ENCODE peak calls at places on chromosomes 11 and 22, in four cellular contexts. Y, M, Q and X are unnamed samples.

GRCh38 chr11:105179542-105180278 is 40.1 kb upstream of the CARD18 start:
- DNase-seq in Y (no peak), M (no peak), Q (peak), X (no peak)

GRCh38 chr22:48306785-48307570 is 1520.7 kb downstream of the BRD1 start:
- DNase-seq in Y (no peak), Q (no peak), M (no peak), X (no peak)

GRCh38 chr11:86688398-86689179 is 16.2 kb upstream of the ME3 start:
- DNase-seq in M (no peak), Q (peak), Y (peak), X (no peak)

GRCh38 chr22:37672920-37673453 is 2.4 kb upstream of the LGALS1 start:
- DNase-seq in Q (no peak), M (no peak), Y (no peak), X (no peak)

GRCh38 chr11:82045748-82046457 is 687.8 kb downstream of the FAM181B start:
- DNase-seq in M (no peak), Q (no peak), Y (no peak), X (no peak)

GRCh38 chr11:120068114-120068573 is 69.8 kb downstream of the TRIM29 start:
- DNase-seq in Y (peak), Q (peak), M (no peak), X (no peak)

GRCh38 chr22:35972559-35972958 is 56.1 kb downstream of the RBFOX2 start:
- DNase-seq in Q (no peak), M (no peak), Y (no peak), X (no peak)

GRCh38 chr11:132648841-132649240 is 883.5 kb downstream of the OPCML start:
- DNase-seq in Y (peak), M (no peak), Q (no peak), X (no peak)

GRCh38 chr11:125069008-125069407 is 5.9 kb downstream of the SLC37A2 start:
- DNase-seq in M (no peak), Q (no peak), Y (no peak), X (no peak)

GRCh38 chr11:110095554-110095953 is 2.4 kb downstream of the ZC3H12C start:
- DNase-seq in Y (no peak), Q (no peak), M (no peak), X (no peak)

GRCh38 chr11:109048098-109048497 is 373.9 kb upstream of the C11orf87 start:
- DNase-seq in Y (no peak), Q (peak), M (no peak), X (no peak)

GRCh38 chr22:45092644-45093043 is 71.1 kb upstream of the NUP50 start:
- DNase-seq in M (no peak), Q (no peak), Y (no peak), X (no peak)

GRCh38 chr11:8333431-8334401 is 70.0 kb upstream of the LMO1 start:
- DNase-seq in M (peak), Q (no peak), Y (no peak), X (peak)

GRCh38 chr11:4610258-4610935 is 2.4 kb upstream of the TRIM68 start:
- DNase-seq in Y (no peak), M (no peak), Q (peak), X (no peak)

GRCh38 chr22:20000246-20001081 is 16.2 kb downstream of the ARVCF start:
- DNase-seq in Y (no peak), M (peak), Q (no peak), X (no peak)

GRCh38 chr11:47607380-47607779 is 13.2 kb upstream of the C1QTNF4 start:
- DNase-seq in Y (peak), M (no peak), Q (peak), X (no peak)

GRCh38 chr22:32475428-32476010 is 908 bp downstream of the FBXO7 start:
- DNase-seq in M (peak), Q (peak), Y (no peak), X (no peak)

GRCh38 chr22:46518542-46519325 is 18.7 kb downstream of the CELSR1 start:
- DNase-seq in M (no peak), Y (no peak), Q (no peak), X (no peak)

GRCh38 chr11:8779107-8779506 is 96.5 kb downstream of the RPL27A start:
- DNase-seq in Q (no peak), M (no peak), Y (no peak), X (no peak)

GRCh38 chr11:73951797-73952196 is 971 bp downstream of the DNAJB13 start:
- DNase-seq in Y (no peak), M (no peak), Q (no peak), X (no peak)

GRCh38 chr22:30435674-30436126 is 10.1 kb downstream of the MTFP1 start:
- DNase-seq in M (peak), Y (no peak), Q (no peak), X (no peak)

GRCh38 chr11:69700278-69701140 is 3.3 kb downstream of the FGF19 start:
- DNase-seq in Q (peak), M (peak), Y (no peak), X (no peak)

GRCh38 chr22:24437091-24437490 is 9.7 kb downstream of the ADORA2A start:
- DNase-seq in Q (no peak), Y (no peak), M (no peak), X (no peak)

DNA sequence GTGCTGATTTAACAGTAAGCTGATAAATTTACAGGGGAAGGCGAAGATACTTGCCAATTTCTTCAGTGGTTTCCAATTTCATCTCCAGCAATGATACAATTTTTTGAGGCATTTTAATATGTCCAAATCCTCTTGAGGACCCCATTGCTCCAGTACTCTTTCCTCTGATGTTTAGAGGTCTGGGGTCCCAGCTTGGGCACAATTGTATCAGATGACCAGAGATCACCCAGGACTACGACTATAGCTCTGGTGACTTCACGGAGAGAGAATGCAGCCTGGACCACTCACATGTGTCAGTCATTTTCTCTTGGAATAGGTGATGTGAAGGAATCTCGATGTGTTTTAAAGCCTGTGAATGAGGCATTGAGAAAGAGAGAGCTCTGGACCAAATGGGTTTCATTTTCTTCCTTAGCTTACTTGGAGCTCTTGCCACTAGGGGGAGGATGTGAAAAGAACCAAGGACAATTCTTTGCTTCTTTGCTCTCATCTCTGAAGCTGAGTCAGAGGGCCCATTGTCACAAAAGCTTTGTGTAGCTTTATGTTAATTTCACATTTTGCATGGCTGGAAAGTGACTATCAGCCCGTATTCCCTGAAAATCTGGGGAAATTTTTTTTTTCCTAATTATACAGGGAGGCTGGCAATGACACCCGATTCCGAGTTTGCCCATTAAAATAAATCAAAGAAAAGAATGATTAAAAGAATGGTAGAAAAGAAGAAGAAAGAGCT is 6.7 kb upstream of the CCDC90B start:
- DNase-seq in Q (peak), Y (no peak), M (no peak), X (no peak)
- TF ChIP-seq CTCF in Q (peak), Y (peak), M (peak), X (peak)

GRCh38 chr11:84425704-84426103 is 1139.5 kb upstream of the CCDC90B start:
- DNase-seq in M (no peak), Y (no peak), Q (no peak), X (no peak)
- TF ChIP-seq CTCF in M (no peak), Y (no peak), Q (no peak), X (no peak)

GRCh38 chr11:111765320-111765983 is 737 bp downstream of the PPP2R1B start:
- DNase-seq in Q (peak), Y (no peak), M (no peak), X (no peak)

GRCh38 chr11:111762526-111762925 is 3.7 kb downstream of the PPP2R1B start:
- DNase-seq in Y (no peak), M (no peak), Q (no peak), X (no peak)

GRCh38 chr11:111761056-111761455 is 5.1 kb downstream of the PPP2R1B start:
- DNase-seq in M (no peak), Y (no peak), Q (peak), X (no peak)

GRCh38 chr11:111764621-111765020 is 1.6 kb downstream of the PPP2R1B start:
- DNase-seq in Y (no peak), Q (peak), M (no peak), X (no peak)

DNA sequence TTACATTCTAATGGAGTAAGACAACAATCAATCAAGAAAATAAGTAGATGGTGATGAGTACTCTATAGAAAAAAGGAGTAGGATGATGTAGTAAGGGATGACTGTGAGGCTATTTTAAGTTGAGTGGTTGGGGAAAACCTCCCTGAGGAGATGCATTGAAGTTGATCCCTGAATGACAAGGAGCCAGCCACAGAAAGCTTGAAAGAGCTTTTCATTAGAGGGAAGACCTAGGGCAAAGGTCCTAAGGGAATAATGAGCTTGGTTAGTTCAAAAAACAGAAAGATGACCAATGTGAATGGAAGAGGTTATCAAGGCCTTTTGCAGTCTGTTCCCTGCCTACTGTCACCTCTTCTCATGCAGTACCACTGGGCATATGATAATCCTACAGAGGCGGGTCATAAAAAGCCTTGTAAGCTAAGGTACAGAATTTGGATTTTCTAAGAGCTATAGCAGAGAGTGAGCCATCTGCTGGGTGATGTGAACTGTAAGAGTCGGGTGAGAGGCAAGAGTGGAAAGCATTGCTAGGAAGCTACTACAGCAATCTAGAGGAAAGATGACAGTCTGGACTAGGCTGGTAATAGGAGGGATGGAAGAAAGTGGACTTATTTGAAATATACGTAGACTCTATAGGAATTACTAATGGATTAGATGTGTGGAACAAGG is 3.1 kb downstream of the PPP2R1B start:
- DNase-seq in M (no peak), Q (peak), Y (no peak), X (no peak)
- TF ChIP-seq CTCF in M (no peak), Q (peak), Y (no peak), X (no peak)

DNA sequence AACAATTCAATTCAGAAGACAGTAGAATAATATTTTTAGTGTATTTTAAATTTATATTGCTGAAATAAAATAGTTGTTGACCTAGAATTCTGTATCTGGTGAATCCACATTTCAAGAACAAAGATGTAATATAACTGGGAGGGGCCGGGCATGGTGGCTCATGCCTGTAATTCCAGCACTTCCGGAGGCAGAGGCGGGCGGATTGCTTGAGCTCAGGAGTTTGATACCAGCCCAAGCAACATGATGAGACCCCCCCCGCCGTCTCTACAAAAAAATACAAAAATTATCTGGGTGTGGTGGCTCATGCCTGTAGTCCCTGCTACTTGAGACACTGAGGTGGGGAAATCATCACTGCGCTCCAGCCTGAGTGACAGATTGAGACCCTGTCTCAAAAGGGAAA is 72.6 kb downstream of the CD82 start:
- DNase-seq in Y (no peak), Q (no peak), M (no peak), X (no peak)
- TF ChIP-seq CTCF in Y (no peak), Q (no peak), M (no peak), X (no peak)

DNA sequence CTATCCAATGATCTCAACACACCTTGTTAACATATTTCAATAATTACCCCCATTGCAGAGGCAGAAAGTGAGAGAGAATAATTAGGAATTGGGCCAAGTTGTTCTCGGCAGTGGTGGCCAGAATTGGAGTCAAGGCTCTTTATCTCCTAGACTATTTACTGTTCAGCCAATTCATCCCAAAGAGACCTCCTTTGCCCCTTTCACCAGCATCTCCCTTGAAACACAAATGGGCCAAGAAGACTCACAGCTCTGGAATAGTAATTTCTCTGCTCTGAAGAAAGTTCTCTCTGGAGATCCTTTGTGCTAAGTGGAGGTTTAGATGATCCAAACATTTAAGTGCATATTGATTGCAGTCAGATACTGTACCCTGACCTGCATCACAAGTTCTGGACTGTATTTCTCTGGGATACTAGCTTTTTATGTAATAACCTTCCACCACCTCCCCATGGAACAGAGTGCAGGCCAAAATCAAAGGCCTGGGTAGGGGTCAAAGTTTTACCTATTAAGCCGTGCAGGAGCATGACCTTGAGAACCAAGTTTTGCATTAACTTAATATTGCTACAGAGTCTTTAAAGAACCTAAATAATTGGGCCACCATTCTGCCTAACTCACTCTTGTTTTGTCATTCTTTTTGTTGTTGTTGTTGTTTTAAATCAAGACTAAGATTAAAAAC is 19.6 kb upstream of the CADM1 start:
- DNase-seq in Y (no peak), Q (no peak), M (no peak), X (no peak)
- TF ChIP-seq CTCF in Y (no peak), Q (no peak), M (no peak), X (no peak)

DNA sequence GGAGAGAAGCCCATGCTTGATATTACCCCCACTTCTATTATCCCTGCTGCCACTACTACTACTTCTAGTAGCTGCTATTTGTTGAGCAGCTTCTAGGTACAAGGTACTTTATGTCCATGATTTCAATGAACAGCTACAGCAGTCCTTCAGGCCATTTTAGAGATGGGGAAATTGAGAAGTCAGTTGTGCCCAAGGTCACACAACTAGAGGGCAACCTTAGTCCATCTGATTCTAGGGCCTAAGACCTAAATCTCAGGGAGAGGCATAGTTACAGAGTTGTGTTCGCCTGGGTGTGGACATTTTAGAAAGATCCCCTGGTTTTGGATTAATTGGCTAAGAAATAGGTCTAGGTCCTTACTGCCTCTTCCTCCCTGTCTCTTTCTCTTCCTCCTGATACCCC is 52.3 kb downstream of the MICAL2 start:
- DNase-seq in M (no peak), Y (no peak), Q (no peak), X (no peak)
- TF ChIP-seq CTCF in M (no peak), Y (no peak), Q (no peak), X (no peak)